ENCODE peak calls at places on chromosome 2, in eight cellular contexts. C, M, U, V, B, X, P and S are unnamed samples.

GRCh38 chr2:138708682-138709241 is 71.4 kb downstream of the NXPH2 start:
- DNase-seq in C (no peak), M (no peak), U (no peak), V (no peak), B (peak; percentile 59), X (no peak), P (no peak), S (peak; percentile 78)

GRCh38 chr2:140246058-140246457 is 1465.9 kb upstream of the NXPH2 start:
- DNase-seq in C (no peak), M (no peak), U (no peak), V (no peak), B (no peak), X (no peak), P (no peak), S (no peak)

GRCh38 chr2:60215295-60215990 is 338.0 kb downstream of the BCL11A start:
- DNase-seq in C (no peak), M (no peak), U (no peak), V (no peak), B (no peak), X (no peak), P (no peak), S (no peak)

GRCh38 chr2:100401268-100401667 is 16.2 kb downstream of the CHST10 start:
- DNase-seq in C (no peak), M (no peak), U (no peak), V (no peak), B (no peak), X (no peak), P (no peak), S (no peak)

GRCh38 chr2:238060096-238060541 is 682 bp upstream of the SCLY start:
- DNase-seq in C (no peak), M (no peak), U (no peak), V (no peak), B (no peak), X (no peak), P (no peak), S (peak; percentile 28)

GRCh38 chr2:167253025-167253424 is 364.7 kb downstream of the XIRP2 start:
- DNase-seq in C (no peak), M (no peak), U (no peak), V (no peak), B (no peak), X (no peak), P (no peak), S (peak; percentile 35)

GRCh38 chr2:213846856-213847255 is 562.6 kb downstream of the SPAG16 start:
- DNase-seq in C (no peak), M (no peak), U (no peak), V (no peak), B (no peak), X (no peak), P (no peak), S (peak; percentile 5)

GRCh38 chr2:197461073-197461472 is 7.7 kb downstream of the COQ10B start:
- DNase-seq in C (no peak), M (no peak), U (no peak), V (no peak), B (no peak), X (no peak), P (no peak), S (peak; percentile 62)

GRCh38 chr2:240141736-240142135 is 1.3 kb upstream of the OTOS start:
- DNase-seq in C (no peak), M (no peak), U (no peak), V (no peak), B (no peak), X (no peak), P (peak; percentile 46), S (no peak)

GRCh38 chr2:66275984-66276383 is 158.9 kb upstream of the MEIS1 start:
- DNase-seq in C (no peak), M (no peak), U (no peak), V (no peak), B (no peak), X (no peak), P (no peak), S (no peak)

GRCh38 chr2:58319481-58319880 is 78.4 kb upstream of the FANCL start:
- DNase-seq in C (no peak), M (no peak), U (no peak), V (no peak), B (no peak), X (no peak), P (no peak), S (no peak)

GRCh38 chr2:132651115-132652099 is 18.6 kb downstream of the LYPD1 start:
- DNase-seq in C (no peak), M (no peak), U (no peak), V (no peak), B (no peak), X (no peak), P (no peak), S (peak; percentile 46)

GRCh38 chr2:207126724-207127314 is 38.9 kb downstream of the KLF7 start:
- DNase-seq in C (no peak), M (no peak), U (no peak), V (no peak), B (peak; percentile 29), X (no peak), P (no peak), S (no peak)

GRCh38 chr2:12587729-12588522 is 128.8 kb upstream of the TRIB2 start:
- DNase-seq in C (no peak), M (no peak), U (no peak), V (peak; percentile 64), B (peak; percentile 89), X (no peak), P (no peak), S (peak; percentile 75)

GRCh38 chr2:239550336-239550735 is 149.5 kb upstream of the HDAC4 start:
- DNase-seq in C (no peak), M (no peak), U (no peak), V (no peak), B (peak; percentile 18), X (no peak), P (no peak), S (no peak)

GRCh38 chr2:19898592-19899329 is 3.0 kb downstream of the TTC32 start:
- DNase-seq in C (no peak), M (no peak), U (no peak), V (no peak), B (no peak), X (no peak), P (no peak), S (no peak)

GRCh38 chr2:28322456-28322855 is 70.2 kb upstream of the FOSL2 start:
- DNase-seq in C (no peak), M (no peak), U (no peak), V (no peak), B (no peak), X (no peak), P (no peak), S (no peak)

GRCh38 chr2:237616373-237617304 is 10.7 kb upstream of the LRRFIP1 start:
- DNase-seq in C (no peak), M (no peak), U (no peak), V (no peak), B (peak; percentile 93), X (no peak), P (no peak), S (peak; percentile 81)

GRCh38 chr2:138373993-138374408 is 127.6 kb upstream of the SPOPL start:
- DNase-seq in C (no peak), M (no peak), U (no peak), V (peak; percentile 31), B (peak; percentile 38), X (no peak), P (no peak), S (peak; percentile 71)

GRCh38 chr2:181058378-181059269 is 78.2 kb downstream of the UBE2E3 start:
- DNase-seq in C (no peak), M (no peak), U (no peak), V (peak; percentile 62), B (peak; percentile 38), X (no peak), P (no peak), S (peak; percentile 32)

GRCh38 chr2:46297546-46298271 is 502 bp downstream of the EPAS1 start:
- DNase-seq in C (peak; percentile 74), M (peak; percentile 60), U (no peak), V (no peak), B (no peak), X (peak; percentile 74), P (peak; percentile 90), S (peak; percentile 26)

GRCh38 chr2:8634466-8635172 is 47.2 kb upstream of the ID2 start:
- DNase-seq in C (no peak), M (no peak), U (no peak), V (no peak), B (no peak), X (no peak), P (no peak), S (no peak)

GRCh38 chr2:19688059-19688458 is 213.7 kb downstream of the TTC32 start:
- DNase-seq in C (peak; percentile 40), M (no peak), U (no peak), V (no peak), B (peak; percentile 21), X (peak; percentile 37), P (no peak), S (no peak)

GRCh38 chr2:65350714-65351113 is 81.7 kb downstream of the SPRED2 start:
- DNase-seq in C (no peak), M (no peak), U (no peak), V (peak; percentile 83), B (peak; percentile 6), X (no peak), P (no peak), S (no peak)

GRCh38 chr2:120005834-120006521 is 6.9 kb upstream of the EPB41L5 start:
- DNase-seq in C (no peak), M (no peak), U (no peak), V (peak; percentile 65), B (no peak), X (no peak), P (no peak), S (no peak)

GRCh38 chr2:181123798-181124217 is 143.4 kb downstream of the UBE2E3 start:
- DNase-seq in C (no peak), M (no peak), U (no peak), V (peak; percentile 4), B (peak; percentile 25), X (no peak), P (peak; percentile 66), S (peak; percentile 29)

GRCh38 chr2:111213877-111214276 is 93.2 kb downstream of the BCL2L11 start:
- DNase-seq in C (no peak), M (no peak), U (no peak), V (no peak), B (no peak), X (no peak), P (no peak), S (no peak)

GRCh38 chr2:232228332-232228731 is 150.2 kb upstream of the ALPP start:
- DNase-seq in C (no peak), M (no peak), U (no peak), V (no peak), B (no peak), X (no peak), P (no peak), S (no peak)

GRCh38 chr2:191218292-191218898 is 26.8 kb upstream of the MYO1B start:
- DNase-seq in C (peak; percentile 35), M (no peak), U (no peak), V (peak; percentile 57), B (peak; percentile 82), X (no peak), P (no peak), S (peak; percentile 91)

GRCh38 chr2:27407798-27408491 is 1.4 kb downstream of the PPM1G start:
- DNase-seq in C (no peak), M (no peak), U (no peak), V (peak; percentile 77), B (peak; percentile 55), X (no peak), P (no peak), S (peak; percentile 55)

GRCh38 chr2:64989982-64990614 is 899 bp downstream of the SLC1A4 start:
- DNase-seq in C (peak; percentile 25), M (peak; percentile 17), U (no peak), V (peak; percentile 26), B (peak; percentile 27), X (no peak), P (no peak), S (no peak)

GRCh38 chr2:222423632-222424280 is 587 bp upstream of the SGPP2 start:
- DNase-seq in C (no peak), M (peak; percentile 30), U (no peak), V (no peak), B (peak; percentile 12), X (no peak), P (peak; percentile 87), S (no peak)

GRCh38 chr2:159362816-159363251 is 76.3 kb upstream of the WDSUB1 start:
- DNase-seq in C (no peak), M (no peak), U (no peak), V (no peak), B (peak; percentile 7), X (no peak), P (no peak), S (no peak)

GRCh38 chr2:138829326-138829725 is 49.1 kb upstream of the NXPH2 start:
- DNase-seq in C (peak; percentile 21), M (no peak), U (no peak), V (peak; percentile 37), B (peak; percentile 33), X (no peak), P (peak; percentile 67), S (peak; percentile 46)